ENCODE peak calls at places on chromosomes 13 and 19, in four cellular contexts. B is heart left ventricle; K is uterus; R is CD8-positive, alpha-beta T cell. L is an unnamed sample.

GRCh38 chr13:40187324-40187795 is 479.1 kb downstream of the FOXO1 start:
- DNase-seq in R (peak; percentile 76), B (no peak), K (no peak), L (peak; percentile 85)

GRCh38 chr13:27296496-27296895 is 25.9 kb downstream of the RASL11A start:
- DNase-seq in R (no peak), K (no peak), B (no peak), L (no peak)

GRCh38 chr19:28578786-28579505 is 634.0 kb downstream of the UQCRFS1 start:
- DNase-seq in R (no peak), B (no peak), K (no peak), L (no peak)

GRCh38 chr13:66139701-66140100 is 1090.4 kb downstream of the PCDH9 start:
- DNase-seq in K (no peak), B (no peak), R (no peak), L (no peak)

GRCh38 chr19:17751103-17751911 is at the start of gene FCHO1:
- DNase-seq in R (peak; percentile 90), K (no peak), B (peak; percentile 77), L (peak; percentile 88)

GRCh38 chr13:104301216-104301975 is 1235.2 kb upstream of the SLC10A2 start:
- DNase-seq in B (no peak), R (no peak), K (no peak), L (no peak)

GRCh38 chr13:74443623-74444022 is 309.4 kb upstream of the KLF12 start:
- DNase-seq in K (no peak), B (no peak), R (no peak), L (no peak)

GRCh38 chr13:84760956-84761355 is 878.7 kb upstream of the SLITRK1 start:
- DNase-seq in K (no peak), B (no peak), R (no peak), L (no peak)

GRCh38 chr13:107276936-107277335 is 709.0 kb upstream of the ARGLU1 start:
- DNase-seq in K (no peak), R (no peak), B (no peak), L (no peak)

GRCh38 chr19:45273532-45273877 is 22.4 kb downstream of the MARK4 start:
- DNase-seq in B (no peak), R (no peak), K (no peak), L (no peak)

GRCh38 chr13:57409656-57410055 is 221.9 kb upstream of the PCDH17 start:
- DNase-seq in B (no peak), K (no peak), R (no peak), L (no peak)

GRCh38 chr19:17616961-17617806 is 61.7 kb downstream of the COLGALT1 start:
- DNase-seq in B (no peak), K (no peak), R (no peak), L (no peak)

GRCh38 chr19:30167976-30168635 is 204.1 kb upstream of the ZNF536 start:
- DNase-seq in K (no peak), R (no peak), B (no peak), L (no peak)

GRCh38 chr19:47765522-47766358 is 12.8 kb upstream of the SELENOW start:
- DNase-seq in K (peak; percentile 65), B (peak; percentile 87), R (peak; percentile 33), L (peak; percentile 23)

GRCh38 chr19:44260343-44260681 is 626 bp downstream of the ZNF233 start:
- DNase-seq in B (no peak), K (no peak), R (no peak), L (no peak)
- H3K4me3 ChIP-seq in B (peak overlapping the region; percentile 38), K (no peak overlapping the region), R (no peak overlapping the region), L (no peak overlapping the region)

GRCh38 chr19:1257475-1258160 is 9.2 kb downstream of the MIDN start:
- DNase-seq in K (no peak), B (no peak), R (no peak), L (no peak)
- H3K4me1 ChIP-seq in K (peaks cover 62% of the 10 kb centered on the region), B (peaks cover 75% of the 10 kb centered on the region), R (peaks cover 88% of the 10 kb centered on the region), L (peaks cover 88% of the 10 kb centered on the region)

GRCh38 chr19:8308891-8309291 is 733 bp upstream of the CD320 start:
- DNase-seq in R (no peak), B (no peak), K (peak; percentile 14), L (no peak)
- H3K4me3 ChIP-seq in R (peak overlapping the region; percentile 64), B (no peak overlapping the region), K (peak overlapping the region; percentile 59), L (peak overlapping the region; percentile 71)

GRCh38 chr19:1521636-1522035 is 2.2 kb upstream of the PLK5 start:
- DNase-seq in K (no peak), B (no peak), R (no peak), L (no peak)

GRCh38 chr19:1516395-1516753 is 3.6 kb upstream of the ADAMTSL5 start:
- DNase-seq in B (no peak), K (no peak), R (no peak), L (no peak)

GRCh38 chr19:1514986-1515721 is 2.3 kb upstream of the ADAMTSL5 start:
- DNase-seq in K (no peak), R (no peak), B (no peak), L (no peak)

GRCh38 chr19:1520203-1520780 is 3.6 kb upstream of the PLK5 start:
- DNase-seq in K (no peak), B (no peak), R (no peak), L (no peak)

GRCh38 chr19:1518471-1518870 is 5.4 kb upstream of the PLK5 start:
- DNase-seq in K (no peak), R (no peak), B (no peak), L (no peak)
- H3K4me1 ChIP-seq in K (peaks cover 9% of the 10 kb centered on the region), R (no peaks in the 10 kb centered on the region), B (no peaks in the 10 kb centered on the region), L (no peaks in the 10 kb centered on the region)